ENCODE peak calls at places on chromosomes 2 and 18, in nine cellular contexts. N is stomach; M is CD8-positive, alpha-beta T cell; G is OCI-M1; S is colonic mucosa; J is activated CD8-positive, alpha-beta T cell treated with anti-CD3 and anti-CD28 coated beads for 36 hours; C is tibial nerve; Q is thyroid gland; P is GM06990. L is an unnamed sample.

GRCh38 chr2:108988796-108989713 is at the start of gene EDAR:
- DNase-seq in N (peak), M (peak), G (no peak), S (peak), J (peak), C (no peak), Q (peak), P (no peak), L (no peak)

GRCh38 chr2:191936882-191937405 is 90.1 kb upstream of the CAVIN2 start:
- DNase-seq in N (no peak), M (no peak), G (no peak), S (no peak), J (no peak), C (no peak), Q (no peak), P (no peak), L (no peak)

GRCh38 chr2:237873382-237873781 is 14.0 kb downstream of the RAMP1 start:
- DNase-seq in N (no peak), M (no peak), G (no peak), S (no peak), J (peak), C (peak), Q (no peak), P (no peak), L (no peak)

GRCh38 chr2:21469564-21469963 is 345.8 kb downstream of the TDRD15 start:
- DNase-seq in N (no peak), M (no peak), G (no peak), S (no peak), J (no peak), C (no peak), Q (no peak), P (no peak), L (no peak)

GRCh38 chr2:676647-677055 is 555 bp downstream of the TMEM18 start:
- DNase-seq in N (peak), M (peak), G (peak), S (peak), J (peak), C (peak), Q (peak), P (peak), L (peak)

GRCh38 chr18:73688851-73689659 is 458.6 kb downstream of the FBXO15 start:
- DNase-seq in N (no peak), M (no peak), G (peak), S (no peak), J (no peak), C (no peak), Q (no peak), P (no peak), L (peak)

GRCh38 chr2:155377178-155377780 is 678.8 kb downstream of the KCNJ3 start:
- DNase-seq in N (no peak), M (no peak), G (peak), S (no peak), J (no peak), C (no peak), Q (no peak), P (no peak), L (no peak)

GRCh38 chr2:28619213-28620196 is 123.6 kb downstream of the PLB1 start:
- DNase-seq in N (no peak), M (no peak), G (no peak), S (no peak), J (no peak), C (no peak), Q (no peak), P (no peak), L (no peak)

GRCh38 chr2:236799391-236800048 is 229.9 kb downstream of the ACKR3 start:
- DNase-seq in N (no peak), M (no peak), G (no peak), S (no peak), J (no peak), C (no peak), Q (no peak), P (no peak), L (no peak)

GRCh38 chr2:20018576-20019152 is 6.2 kb upstream of the MATN3 start:
- DNase-seq in N (no peak), M (no peak), G (no peak), S (no peak), J (no peak), C (no peak), Q (peak), P (no peak), L (no peak)

GRCh38 chr2:160362018-160362417 is 131.6 kb downstream of the RBMS1 start:
- DNase-seq in N (no peak), M (no peak), G (no peak), S (no peak), J (no peak), C (no peak), Q (no peak), P (no peak), L (no peak)

GRCh38 chr18:10660485-10660884 is 134.7 kb downstream of the NAPG start:
- DNase-seq in N (no peak), M (no peak), G (no peak), S (no peak), J (no peak), C (peak), Q (no peak), P (no peak), L (peak)

GRCh38 chr2:25337891-25338290 is 3.8 kb downstream of the DNMT3A start:
- DNase-seq in N (no peak), M (no peak), G (no peak), S (no peak), J (no peak), C (no peak), Q (no peak), P (no peak), L (no peak)

GRCh38 chr2:234378440-234378839 is 118.4 kb downstream of the ARL4C start:
- DNase-seq in N (no peak), M (no peak), G (peak), S (no peak), J (no peak), C (no peak), Q (no peak), P (no peak), L (no peak)

GRCh38 chr2:164662066-164662465 is 40.8 kb upstream of the GRB14 start:
- DNase-seq in N (no peak), M (no peak), G (no peak), S (no peak), J (no peak), C (no peak), Q (peak), P (no peak), L (no peak)

GRCh38 chr18:24876266-24876665 is 415.8 kb downstream of the HRH4 start:
- DNase-seq in N (no peak), M (no peak), G (no peak), S (no peak), J (no peak), C (no peak), Q (no peak), P (no peak), L (no peak)

GRCh38 chr2:36562973-36563532 is 34.9 kb downstream of the FEZ2 start:
- DNase-seq in N (no peak), M (no peak), G (no peak), S (no peak), J (no peak), C (no peak), Q (peak), P (no peak), L (no peak)

GRCh38 chr2:236679906-236680305 is 110.3 kb downstream of the ACKR3 start:
- DNase-seq in N (no peak), M (no peak), G (no peak), S (no peak), J (no peak), C (no peak), Q (no peak), P (no peak), L (no peak)

GRCh38 chr2:232781765-232782164 is 5.4 kb upstream of the KCNJ13 start:
- DNase-seq in N (no peak), M (no peak), G (peak), S (no peak), J (peak), C (no peak), Q (no peak), P (peak), L (peak)

GRCh38 chr2:18889565-18890332 is 300.4 kb upstream of the NT5C1B start:
- DNase-seq in N (no peak), M (no peak), G (no peak), S (no peak), J (no peak), C (no peak), Q (no peak), P (no peak), L (no peak)

GRCh38 chr2:125313806-125314205 is 1288.7 kb downstream of the CNTNAP5 start:
- DNase-seq in N (no peak), M (no peak), G (no peak), S (no peak), J (no peak), C (no peak), Q (no peak), P (no peak), L (no peak)

GRCh38 chr2:141957827-141958440 is 172.9 kb downstream of the LRP1B start:
- DNase-seq in N (no peak), M (no peak), G (peak), S (no peak), J (no peak), C (no peak), Q (no peak), P (no peak), L (no peak)

GRCh38 chr2:216044883-216045499 is 31.6 kb upstream of the MREG start:
- DNase-seq in N (no peak), M (no peak), G (no peak), S (no peak), J (no peak), C (no peak), Q (peak), P (no peak), L (no peak)

GRCh38 chr2:71156531-71156930 is 26.1 kb downstream of the MPHOSPH10 start:
- DNase-seq in N (no peak), M (no peak), G (peak), S (no peak), J (no peak), C (no peak), Q (no peak), P (no peak), L (no peak)

GRCh38 chr2:53913721-53914120 is 54.0 kb upstream of the GPR75 start:
- DNase-seq in N (no peak), M (no peak), G (peak), S (no peak), J (peak), C (no peak), Q (no peak), P (peak), L (peak)

GRCh38 chr2:60297296-60298010 is 256.0 kb downstream of the BCL11A start:
- DNase-seq in N (peak), M (no peak), G (no peak), S (peak), J (no peak), C (no peak), Q (no peak), P (no peak), L (no peak)

GRCh38 chr2:109513749-109514588 is 99.8 kb downstream of the SEPTIN10 start:
- DNase-seq in N (no peak), M (no peak), G (no peak), S (peak), J (peak), C (no peak), Q (no peak), P (peak), L (peak)

GRCh38 chr2:176963888-176964287 is 248.7 kb upstream of the HNRNPA3 start:
- DNase-seq in N (no peak), M (no peak), G (no peak), S (no peak), J (no peak), C (no peak), Q (no peak), P (no peak), L (no peak)

GRCh38 chr2:24418166-24418843 is 58.0 kb upstream of the ITSN2 start:
- DNase-seq in N (no peak), M (no peak), G (no peak), S (peak), J (no peak), C (no peak), Q (no peak), P (no peak), L (no peak)

GRCh38 chr2:114709936-114710850 is 267.8 kb downstream of the DPP10 start:
- DNase-seq in N (no peak), M (no peak), G (no peak), S (no peak), J (no peak), C (no peak), Q (no peak), P (no peak), L (no peak)

GRCh38 chr2:220512419-220512818 is 885.0 kb downstream of the SLC4A3 start:
- DNase-seq in N (no peak), M (no peak), G (no peak), S (no peak), J (no peak), C (no peak), Q (no peak), P (no peak), L (no peak)